ENCODE peak calls at places on chromosomes 11 and 22, in five cellular contexts. J is activated T-cell treated with anti-CD3 and anti-CD28 coated beads, Interleukin-2, amount 50 U/mL, for 24 hours; I is anterior cingulate cortex; V is NCI-H524; D is RPMI7951. C is an unnamed sample.

GRCh38 chr22:43216738-43217137 is 29.8 kb upstream of the TTLL12 start:
- DNase-seq in J (no peak), I (no peak), V (no peak), D (no peak), C (no peak)

GRCh38 chr11:27282141-27282590 is 80.8 kb downstream of the CCDC34 start:
- DNase-seq in J (no peak), I (no peak), V (no peak), D (peak; percentile 87), C (no peak)

GRCh38 chr22:36144886-36145541 is 15.5 kb downstream of the APOL3 start:
- DNase-seq in J (peak; percentile 47), I (peak; percentile 48), V (peak; percentile 76), D (peak; percentile 76), C (no peak)

GRCh38 chr11:1297576-1298473 is 11.6 kb downstream of the TOLLIP start:
- DNase-seq in J (peak; percentile 25), I (no peak), V (no peak), D (no peak), C (peak; percentile 62)

GRCh38 chr11:48078661-48079060 is 98.3 kb downstream of the PTPRJ start:
- DNase-seq in J (no peak), I (no peak), V (peak; percentile 6), D (no peak), C (no peak)

GRCh38 chr11:103920449-103920848 is 116.0 kb upstream of the DDI1 start:
- DNase-seq in J (no peak), I (no peak), V (peak; percentile 33), D (no peak), C (no peak)

GRCh38 chr22:37173709-37174108 is 14.3 kb downstream of the C1QTNF6 start:
- DNase-seq in J (peak; percentile 8), I (no peak), V (no peak), D (no peak), C (no peak)

GRCh38 chr11:107562647-107563208 is 2.8 kb downstream of the ALKBH8 start:
- DNase-seq in J (no peak), I (no peak), V (no peak), D (peak; percentile 82), C (no peak)

GRCh38 chr22:46815132-46815531 is 52.7 kb downstream of the TBC1D22A start:
- DNase-seq in J (no peak), I (no peak), V (no peak), D (no peak), C (peak; percentile 85)

GRCh38 chr22:16608931-16609330 is 16.3 kb upstream of the CCT8L2 start:
- DNase-seq in J (no peak), I (no peak), V (no peak), D (no peak), C (no peak)

GRCh38 chr11:65639623-65640482 is 2.0 kb downstream of the SIPA1 start:
- DNase-seq in J (peak; percentile 62), I (peak; percentile 18), V (no peak), D (no peak), C (no peak)

GRCh38 chr11:34897171-34897870 is 18.9 kb downstream of the APIP start:
- DNase-seq in J (no peak), I (no peak), V (no peak), D (no peak), C (no peak)

GRCh38 chr11:28878025-28878424 is 769.8 kb downstream of the METTL15 start:
- DNase-seq in J (no peak), I (no peak), V (no peak), D (no peak), C (no peak)

GRCh38 chr22:48781391-48781790 is 1046.3 kb downstream of the BRD1 start:
- DNase-seq in J (no peak), I (no peak), V (no peak), D (no peak), C (no peak)

GRCh38 chr22:27135582-27135981 is 478.2 kb downstream of the MIAT start:
- DNase-seq in J (no peak), I (no peak), V (peak; percentile 92), D (peak; percentile 85), C (no peak)

GRCh38 chr11:12924650-12925049 is 84.5 kb upstream of the RASSF10 start:
- DNase-seq in J (no peak), I (no peak), V (no peak), D (no peak), C (no peak)

C was measured in Peyer's patch.